ENCODE peak calls at places on chromosomes 2 and 18, in four cellular contexts. K is dorsolateral prefrontal cortex, B is B cell, W is neuronal stem cell. V is an unnamed sample.

GRCh38 chr2:84735383-84735782 is 145.5 kb downstream of the TRABD2A start:
- DNase-seq in K (no peak), B (no peak), W (no peak), V (no peak)

GRCh38 chr2:222864296-222864695 is 3.5 kb downstream of the ACSL3 start:
- DNase-seq in K (no peak), B (no peak), W (peak), V (peak)

GRCh38 chr2:120419073-120419472 is 73.1 kb downstream of the INHBB start:
- DNase-seq in K (no peak), B (no peak), W (no peak), V (no peak)

GRCh38 chr2:187117483-187117882 is 268.5 kb upstream of the ZSWIM2 start:
- DNase-seq in K (no peak), B (no peak), W (peak), V (no peak)

GRCh38 chr18:79698668-79699335 is 19.2 kb downstream of the CTDP1 start:
- DNase-seq in K (no peak), B (no peak), W (no peak), V (no peak)

GRCh38 chr2:73289304-73289703 is 4.0 kb downstream of the EGR4 start:
- DNase-seq in K (no peak), B (no peak), W (no peak), V (no peak)

GRCh38 chr18:10230072-10230471 is 224.4 kb upstream of the APCDD1 start:
- DNase-seq in K (no peak), B (no peak), W (no peak), V (peak)

GRCh38 chr18:69588301-69588700 is 187.6 kb downstream of the DOK6 start:
- DNase-seq in K (no peak), B (no peak), W (no peak), V (no peak)

GRCh38 chr2:33136570-33136969 is 189.8 kb downstream of the LTBP1 start:
- DNase-seq in K (no peak), B (no peak), W (no peak), V (no peak)

GRCh38 chr2:105308785-105309540 is 20.6 kb downstream of the TGFBRAP1 start:
- DNase-seq in K (peak), B (no peak), W (no peak), V (no peak)

GRCh38 chr2:97714950-97715652 is 1.7 kb downstream of the ZAP70 start:
- DNase-seq in K (no peak), B (no peak), W (no peak), V (no peak)

GRCh38 chr2:203790134-203790533 is 77.4 kb upstream of the CTLA4 start:
- DNase-seq in K (no peak), B (no peak), W (no peak), V (peak)

GRCh38 chr18:67217551-67218166 is 298.9 kb downstream of the DSEL start:
- DNase-seq in K (peak), B (peak), W (peak), V (no peak)

GRCh38 chr2:231709981-231710750 is 1.8 kb downstream of the PTMA start:
- DNase-seq in K (peak), B (peak), W (peak), V (peak)

GRCh38 chr2:110770696-110771425 is 38.5 kb downstream of the ACOXL start:
- DNase-seq in K (no peak), B (no peak), W (peak), V (peak)

GRCh38 chr2:164903944-164904343 is 51.4 kb downstream of the SLC38A11 start:
- DNase-seq in K (no peak), B (no peak), W (no peak), V (peak)

GRCh38 chr2:164621761-164622105 is 451 bp upstream of the GRB14 start:
- DNase-seq in K (no peak), B (no peak), W (no peak), V (no peak)

GRCh38 chr2:176583530-176584101 is 314.4 kb downstream of the MTX2 start:
- DNase-seq in K (no peak), B (no peak), W (no peak), V (peak)

GRCh38 chr2:147204102-147204501 is 640.7 kb upstream of the ACVR2A start:
- DNase-seq in K (no peak), B (no peak), W (no peak), V (peak)

GRCh38 chr2:86010083-86010482 is 95.6 kb downstream of the POLR1A start:
- DNase-seq in K (no peak), B (no peak), W (no peak), V (no peak)

GRCh38 chr2:168749264-168749663 is 53.2 kb upstream of the NOSTRIN start:
- DNase-seq in K (no peak), B (no peak), W (no peak), V (no peak)

GRCh38 chr2:30421551-30422436 is 25.3 kb upstream of the LCLAT1 start:
- DNase-seq in K (no peak), B (no peak), W (no peak), V (no peak)

GRCh38 chr18:26536664-26537063 is 11.7 kb downstream of the KCTD1 start:
- DNase-seq in K (no peak), B (no peak), W (no peak), V (no peak)

GRCh38 chr2:148569221-148569620 is 75.3 kb upstream of the EPC2 start:
- DNase-seq in K (no peak), B (no peak), W (no peak), V (no peak)

GRCh38 chr2:28615691-28616090 is 119.8 kb downstream of the PLB1 start:
- DNase-seq in K (no peak), B (no peak), W (no peak), V (no peak)

GRCh38 chr18:39761273-39761672 is 2193.8 kb upstream of the PIK3C3 start:
- DNase-seq in K (no peak), B (no peak), W (no peak), V (no peak)

V was measured in MG63.